ENCODE peak calls at places on chromosomes 5 and 9, in four cellular contexts. Y, X, B and P are unnamed samples. For H3K36me3, the result is how much of the 10 kb centered on the place peaks cover.

GRCh38 chr9:14323969-14324366 is 10.0 kb upstream of the NFIB start:
- DNase-seq in B (no peak), Y (no peak), X (no peak), P (no peak)

GRCh38 chr9:37650873-37651768 is at the start of gene FRMPD1:
- DNase-seq in B (peak), Y (peak), X (peak), P (no peak)

GRCh38 chr5:170427672-170428236 is 38.6 kb upstream of the KCNMB1 start:
- DNase-seq in Y (no peak), X (no peak), B (peak), P (no peak)

GRCh38 chr5:72251386-72251785 is 68.7 kb downstream of the MRPS27 start:
- DNase-seq in X (no peak), B (no peak), Y (no peak), P (no peak)

GRCh38 chr9:84322830-84323229 is 17.7 kb downstream of the SLC28A3 start:
- DNase-seq in B (no peak), X (no peak), Y (no peak), P (no peak)

GRCh38 chr5:9853309-9853708 is 223.2 kb upstream of the TAS2R1 start:
- DNase-seq in B (no peak), Y (no peak), X (no peak), P (peak)

GRCh38 chr5:98872679-98873078 is 56.1 kb downstream of the CHD1 start:
- DNase-seq in B (no peak), X (no peak), Y (no peak), P (no peak)

GRCh38 chr9:129141066-129142041 is 30.1 kb downstream of the PTPA start:
- DNase-seq in Y (peak), B (no peak), X (peak), P (no peak)

GRCh38 chr5:73912755-73913365 is 286.9 kb downstream of the ARHGEF28 start:
- DNase-seq in B (no peak), Y (no peak), X (no peak), P (peak)

GRCh38 chr5:78419396-78419795 is 59.0 kb downstream of the SCAMP1 start:
- DNase-seq in B (no peak), Y (no peak), X (no peak), P (no peak)

GRCh38 chr9:87122947-87123685 is 175.8 kb upstream of the GAS1 start:
- DNase-seq in X (no peak), B (no peak), Y (no peak), P (no peak)

GRCh38 chr5:50440651-50441478 is at the start of gene EMB:
- DNase-seq in B (peak), Y (peak), X (peak), P (no peak)

GRCh38 chr5:98753507-98753906 is 20.0 kb upstream of the RGMB start:
- DNase-seq in B (no peak), Y (no peak), X (no peak), P (no peak)

GRCh38 chr5:50978903-50979302 is 312.5 kb downstream of the PARP8 start:
- DNase-seq in B (no peak), X (no peak), Y (no peak), P (no peak)

GRCh38 chr5:156188026-156188425 is 138.9 kb upstream of the SGCD start:
- DNase-seq in B (no peak), X (no peak), Y (no peak), P (no peak)

GRCh38 chr9:124869466-124869985 is 7.6 kb downstream of the ARPC5L start:
- DNase-seq in Y (peak), B (peak), X (no peak), P (no peak)

GRCh38 chr9:117021881-117022280 is 334.8 kb downstream of the TRIM32 start:
- DNase-seq in X (no peak), B (no peak), Y (no peak), P (no peak)

GRCh38 chr5:121175986-121176385 is 675.7 kb upstream of the FTMT start:
- DNase-seq in B (no peak), Y (no peak), X (no peak), P (no peak)

GRCh38 chr9:107336718-107337360 is 53.8 kb downstream of the RAD23B start:
- DNase-seq in X (peak), B (no peak), Y (no peak), P (no peak)

DNA sequence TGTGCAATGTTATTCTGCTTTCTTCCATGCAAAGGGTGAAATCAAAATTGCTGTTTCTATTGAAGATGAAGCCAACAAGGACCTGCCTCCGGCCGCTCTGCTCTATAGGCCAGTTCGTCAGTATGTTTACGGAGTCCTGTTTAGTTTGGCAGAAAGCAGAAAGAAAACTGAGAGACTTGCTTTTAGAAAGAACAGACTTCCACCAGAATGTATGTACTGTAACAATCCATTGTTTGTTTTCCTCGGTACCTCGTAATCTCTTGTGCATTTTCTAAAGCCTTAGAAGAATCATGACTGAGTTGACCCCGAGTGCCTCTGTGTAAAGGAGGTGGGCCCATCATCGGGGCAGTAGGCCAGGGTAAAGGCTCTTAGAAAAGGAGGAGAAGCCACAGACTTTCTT is 44.3 kb upstream of the PHF2 start:
- DNase-seq in X (no peak), Y (no peak), B (no peak), P (no peak)
- H3K36me3 ChIP-seq in X (under half), Y (under half), B (half or more), P (under half)

DNA sequence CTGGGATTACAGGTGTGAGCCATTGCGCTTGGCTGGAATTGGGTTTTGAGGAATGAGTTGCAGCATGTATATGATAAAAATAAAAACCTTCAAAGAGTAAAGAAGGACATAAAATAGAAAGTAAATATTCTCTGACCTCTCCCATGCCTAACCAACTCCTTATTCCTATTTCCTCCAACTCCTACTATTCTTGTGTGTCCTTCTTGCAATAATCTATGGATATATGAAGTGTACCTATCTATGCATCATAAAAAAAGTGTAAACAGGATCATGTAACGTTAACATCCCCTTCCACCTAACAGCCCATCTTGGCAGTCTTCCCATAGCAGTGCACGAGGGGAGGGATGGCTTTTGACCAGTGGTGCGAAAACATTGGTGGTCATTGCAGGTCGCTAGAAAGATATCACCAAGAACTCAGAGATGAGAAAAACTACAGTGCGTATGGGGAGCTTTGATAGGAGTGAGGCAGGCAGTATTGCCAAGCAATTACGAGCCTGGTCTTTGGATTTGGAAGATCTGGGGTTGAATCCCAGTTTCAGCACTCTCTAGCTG is 69.9 kb downstream of the PPARGC1B start:
- DNase-seq in X (no peak), B (no peak), Y (no peak), P (no peak)
- TF ChIP-seq EP300 in X (no peak), B (no peak), Y (no peak), P (no peak)

DNA sequence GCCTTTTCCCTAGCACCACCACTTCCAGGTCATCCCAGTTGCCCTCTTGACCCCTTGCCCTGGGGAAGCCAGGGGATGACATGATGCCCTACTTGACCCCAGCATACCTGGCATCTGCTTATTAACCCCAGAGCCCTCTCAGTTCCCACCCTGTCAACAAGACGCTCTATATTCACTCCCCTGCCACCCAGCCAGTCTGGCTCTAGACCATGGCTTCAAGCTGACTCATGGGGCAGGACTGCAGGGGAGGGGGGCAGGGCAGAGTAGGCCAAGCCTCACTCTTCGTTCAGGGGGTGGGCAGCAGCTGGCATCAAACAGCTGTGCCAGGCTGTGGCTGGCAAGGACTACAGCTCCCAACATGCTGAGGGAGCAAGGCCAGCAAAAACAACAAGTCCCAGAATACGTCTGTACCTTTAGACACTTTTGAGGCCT is 5.3 kb downstream of the ATOSB start:
- DNase-seq in X (no peak), B (no peak), Y (no peak), P (no peak)
- H3K4me3 ChIP-seq in X (peak), B (peak), Y (no peak), P (peak)

DNA sequence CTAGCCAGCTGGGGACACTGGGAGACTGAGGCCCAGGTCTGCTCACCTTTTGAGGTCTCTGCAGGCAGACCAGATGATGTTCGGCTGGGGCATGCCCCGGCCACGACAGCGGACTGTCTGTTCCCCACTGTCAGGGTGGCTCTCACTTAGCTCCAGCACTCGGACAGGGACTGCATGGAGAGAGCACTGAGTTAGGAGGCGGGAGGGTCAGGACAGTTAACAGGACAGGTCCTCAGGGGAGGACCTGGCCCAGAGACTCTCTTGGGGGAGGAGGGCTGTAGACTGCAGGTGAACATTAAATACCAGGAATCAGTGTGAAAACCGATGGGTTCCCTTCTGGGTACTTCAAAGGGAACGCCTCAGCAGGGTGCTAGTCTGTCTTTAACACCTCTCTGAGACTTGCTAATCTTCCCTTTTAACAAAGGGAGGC is 25.1 kb downstream of the PDGFRB start:
- DNase-seq in X (no peak), Y (no peak), B (no peak), P (no peak)
- H3K36me3 ChIP-seq in X (under half), Y (under half), B (under half), P (half or more)

GRCh38 chr5:89044665-89045200 is 161.7 kb upstream of the MEF2C start:
- DNase-seq in B (no peak), Y (no peak), X (no peak), P (no peak)

GRCh38 chr5:89042746-89043145 is 159.8 kb upstream of the MEF2C start:
- DNase-seq in Y (no peak), B (no peak), X (no peak), P (no peak)

GRCh38 chr5:89045216-89045615 is 162.2 kb upstream of the MEF2C start:
- DNase-seq in B (no peak), X (no peak), Y (no peak), P (no peak)

GRCh38 chr5:89041249-89041808 is 158.3 kb upstream of the MEF2C start:
- DNase-seq in X (no peak), B (no peak), Y (no peak), P (no peak)

GRCh38 chr5:89043676-89044075 is 160.7 kb upstream of the MEF2C start:
- DNase-seq in B (no peak), Y (no peak), X (no peak), P (no peak)
- TF ChIP-seq EP300 in B (no peak), Y (no peak), X (no peak), P (no peak)

DNA sequence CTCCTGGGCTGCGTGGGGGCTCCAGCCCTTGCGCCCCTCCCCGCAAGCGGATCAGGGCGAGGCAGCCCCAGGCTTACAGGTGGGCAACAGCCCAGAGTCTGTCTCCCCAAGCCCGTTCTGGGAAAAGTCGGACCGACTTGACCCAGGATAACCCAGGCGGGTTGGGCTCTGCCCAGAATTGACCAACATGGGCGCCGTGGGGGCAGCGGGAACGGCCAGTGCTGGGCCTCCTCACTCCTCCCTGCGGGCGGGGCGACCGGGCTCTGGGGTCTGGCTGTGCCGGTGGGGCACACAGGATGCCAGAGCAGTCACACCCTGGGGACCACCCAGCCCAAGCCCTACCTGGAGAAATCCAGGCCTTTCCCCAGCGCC is 15.3 kb upstream of the SYNPO start:
- DNase-seq in B (no peak), Y (no peak), X (peak), P (no peak)
- H3K4me3 ChIP-seq in B (peak), Y (peak), X (peak), P (peak)